ENCODE peak calls at places on chromosomes 16 and 17, in six cellular contexts. O is GM12878, R is H1, T is K562, C is HCT116, L is HepG2. A is an unnamed sample.

GRCh38 chr17:33192961-33193911 is 99.9 kb downstream of the ASIC2 start:
- DNase-seq in C (no peak), T (no peak), L (no peak), O (no peak), R (peak), A (no peak)

GRCh38 chr17:29930399-29931010 is 477 bp upstream of the SSH2 start:
- DNase-seq in O (no peak), L (peak), T (peak), R (peak), C (no peak), A (no peak)

GRCh38 chr17:73933164-73933766 is 270.2 kb upstream of the RPL38 start:
- DNase-seq in R (no peak), L (no peak), O (no peak), T (no peak), C (no peak), A (no peak)

GRCh38 chr17:9431620-9432019 is 144.0 kb downstream of the STX8 start:
- DNase-seq in C (no peak), R (no peak), O (no peak), T (no peak), L (no peak), A (no peak)

GRCh38 chr16:59259074-59259963 is 525.2 kb upstream of the GOT2 start:
- DNase-seq in L (no peak), C (no peak), O (no peak), R (no peak), T (no peak), A (no peak)

GRCh38 chr16:51440096-51440495 is 289.0 kb upstream of the SALL1 start:
- DNase-seq in T (no peak), R (no peak), C (no peak), O (no peak), L (no peak), A (no peak)

GRCh38 chr16:31191697-31192428 is 10.7 kb downstream of the PYCARD start:
- DNase-seq in L (no peak), T (no peak), O (no peak), C (no peak), R (no peak), A (no peak)

GRCh38 chr16:28140788-28141618 is 70.8 kb downstream of the XPO6 start:
- DNase-seq in C (no peak), O (peak), T (no peak), L (peak), R (no peak), A (no peak)

GRCh38 chr17:48472485-48473281 is 42.7 kb upstream of the SKAP1 start:
- DNase-seq in O (no peak), L (no peak), R (no peak), T (no peak), C (peak), A (peak)

GRCh38 chr17:51860934-51861561 is 297.5 kb downstream of the CA10 start:
- DNase-seq in C (peak), L (peak), O (no peak), R (peak), T (peak), A (peak)

GRCh38 chr16:78478267-78478821 is 378.9 kb downstream of the WWOX start:
- DNase-seq in O (no peak), T (peak), R (peak), L (no peak), C (no peak), A (no peak)

GRCh38 chr17:53472586-53472985 is 350.1 kb upstream of the KIF2B start:
- DNase-seq in C (no peak), T (no peak), L (no peak), R (no peak), O (no peak), A (no peak)

GRCh38 chr16:66741131-66741900 is 10.1 kb downstream of the DYNC1LI2 start:
- DNase-seq in R (no peak), O (no peak), T (peak), L (peak), C (peak), A (no peak)

GRCh38 chr16:85662976-85663830 is 25.6 kb downstream of the GINS2 start:
- DNase-seq in O (no peak), C (no peak), L (no peak), T (no peak), R (no peak), A (no peak)

GRCh38 chr16:2586901-2587480 is 49.2 kb downstream of the PDPK1 start:
- DNase-seq in O (no peak), L (no peak), T (no peak), R (no peak), C (no peak), A (no peak)

GRCh38 chr17:82985973-82986372 is 93.4 kb upstream of the METRNL start:
- DNase-seq in C (no peak), O (no peak), L (no peak), R (no peak), T (no peak), A (no peak)

GRCh38 chr16:89498839-89499238 is 8.5 kb upstream of the ANKRD11 start:
- DNase-seq in O (no peak), T (no peak), R (no peak), L (no peak), C (no peak), A (no peak)

GRCh38 chr17:39744836-39745215 is 7.1 kb downstream of the GRB7 start:
- DNase-seq in R (no peak), C (no peak), L (no peak), O (no peak), T (no peak), A (no peak)

GRCh38 chr16:58196898-58197313 is 1.0 kb downstream of the CSNK2A2 start:
- DNase-seq in O (no peak), C (no peak), L (no peak), T (peak), R (no peak), A (no peak)

GRCh38 chr16:17412221-17412620 is 58.5 kb downstream of the XYLT1 start:
- DNase-seq in L (no peak), O (no peak), T (no peak), R (no peak), C (no peak), A (peak)

GRCh38 chr17:80855968-80856862 is 135.4 kb upstream of the CHMP6 start:
- DNase-seq in L (peak), O (peak), R (no peak), C (peak), T (peak), A (peak)

GRCh38 chr17:79627766-79628690 is 17.2 kb upstream of the RBFOX3 start:
- DNase-seq in R (peak), L (no peak), C (no peak), O (no peak), T (no peak), A (no peak)

GRCh38 chr16:15682105-15682570 is 32.1 kb downstream of the NDE1 start:
- DNase-seq in O (no peak), L (peak), T (peak), R (peak), C (peak), A (peak)

GRCh38 chr17:46995841-46996571 is 17.0 kb upstream of the RPRML start:
- DNase-seq in C (no peak), O (no peak), L (no peak), R (no peak), T (no peak), A (no peak)

GRCh38 chr17:79594271-79594670 is 16.6 kb downstream of the RBFOX3 start:
- DNase-seq in C (no peak), O (no peak), L (no peak), R (no peak), T (no peak), A (no peak)

GRCh38 chr17:17579691-17580090 is 11.8 kb downstream of the PEMT start:
- DNase-seq in O (no peak), R (no peak), L (no peak), C (no peak), T (no peak), A (no peak)

GRCh38 chr16:3131755-3132377 is 3.0 kb upstream of the ZNF213 start:
- DNase-seq in C (no peak), L (peak), O (no peak), T (peak), R (peak), A (peak)

GRCh38 chr17:8574687-8575086 is 55.8 kb downstream of the MYH10 start:
- DNase-seq in T (peak), C (no peak), L (peak), O (no peak), R (no peak), A (no peak)

GRCh38 chr17:30514895-30515596 is 37.8 kb downstream of the GOSR1 start:
- DNase-seq in C (no peak), O (no peak), R (no peak), L (no peak), T (no peak), A (no peak)

GRCh38 chr17:74547736-74548135 is 1.8 kb upstream of the CD300C start:
- DNase-seq in R (no peak), L (no peak), O (no peak), T (no peak), C (no peak), A (no peak)

GRCh38 chr17:64107517-64108235 is 22.3 kb downstream of the ERN1 start:
- DNase-seq in O (no peak), C (no peak), T (no peak), R (no peak), L (peak), A (peak)

GRCh38 chr17:81380682-81381518 is 14.4 kb upstream of the BAHCC1 start:
- DNase-seq in O (no peak), R (no peak), L (no peak), T (no peak), C (no peak), A (no peak)

GRCh38 chr17:20012137-20012536 is 3.0 kb downstream of the SPECC1 start:
- DNase-seq in R (no peak), T (no peak), O (no peak), C (no peak), L (no peak), A (no peak)

GRCh38 chr17:72639711-72640110 is 452.8 kb downstream of the SLC39A11 start:
- DNase-seq in L (no peak), O (no peak), T (no peak), C (no peak), R (no peak), A (no peak)
- TF ChIP-seq JUND in L (no peak), O (no peak), T (no peak), C (no peak), R (no peak), A (no peak)

GRCh38 chr17:77153487-77153886 is 12.7 kb downstream of the SEC14L1 start:
- DNase-seq in O (no peak), C (no peak), T (no peak), R (no peak), L (no peak), A (no peak)
- TF ChIP-seq JUND in O (no peak), C (no peak), T (no peak), R (no peak), L (no peak), A (no peak)

DNA sequence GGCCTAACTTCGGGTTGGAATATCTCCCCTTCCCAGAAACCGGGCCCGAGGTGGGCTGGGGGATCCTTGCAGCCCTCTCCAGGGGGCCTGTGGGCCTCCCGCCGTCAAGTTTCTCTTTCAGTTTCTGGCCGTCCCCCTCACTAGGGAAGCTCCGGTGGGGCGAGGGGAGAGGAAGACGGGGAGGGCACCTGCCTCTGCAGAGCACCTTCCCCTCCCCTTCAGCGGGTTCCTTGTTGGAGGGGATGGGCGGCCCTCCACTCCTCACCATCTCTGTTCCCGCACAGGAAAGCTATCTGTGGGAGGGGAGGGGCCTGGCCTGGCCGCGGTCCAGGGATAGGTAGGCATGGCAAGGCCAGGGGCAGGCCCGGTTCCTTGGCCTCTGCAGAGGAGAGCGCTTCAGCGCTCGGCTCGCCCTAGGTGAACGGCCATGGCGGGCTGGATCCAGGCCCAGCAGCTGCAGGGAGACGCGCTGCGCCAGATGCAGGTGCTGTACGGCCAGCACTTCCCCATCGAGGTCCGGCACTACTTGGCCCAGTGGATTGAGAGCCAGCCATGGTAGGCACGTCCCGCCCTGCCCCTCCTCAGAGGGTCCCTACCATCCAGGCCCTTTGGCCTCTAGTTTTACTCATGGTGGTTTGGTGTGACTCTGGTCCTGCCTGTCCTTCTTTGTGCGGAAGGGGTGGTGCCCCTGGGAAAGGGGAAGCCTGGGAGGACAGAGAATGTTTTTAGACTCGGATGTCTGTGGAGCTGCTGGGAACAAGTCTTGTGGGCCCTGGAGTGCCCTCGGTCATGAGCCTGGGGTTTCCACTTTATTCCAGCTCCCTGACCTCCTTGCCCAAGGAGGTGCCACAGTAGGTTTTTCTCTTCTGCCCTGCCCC is 926 bp downstream of the STAT5A start:
- DNase-seq in O (no peak), R (peak), L (no peak), T (peak), C (no peak), A (no peak)
- TF ChIP-seq JUND in O (no peak), R (no peak), L (no peak), T (no peak), C (no peak), A (no peak)

DNA sequence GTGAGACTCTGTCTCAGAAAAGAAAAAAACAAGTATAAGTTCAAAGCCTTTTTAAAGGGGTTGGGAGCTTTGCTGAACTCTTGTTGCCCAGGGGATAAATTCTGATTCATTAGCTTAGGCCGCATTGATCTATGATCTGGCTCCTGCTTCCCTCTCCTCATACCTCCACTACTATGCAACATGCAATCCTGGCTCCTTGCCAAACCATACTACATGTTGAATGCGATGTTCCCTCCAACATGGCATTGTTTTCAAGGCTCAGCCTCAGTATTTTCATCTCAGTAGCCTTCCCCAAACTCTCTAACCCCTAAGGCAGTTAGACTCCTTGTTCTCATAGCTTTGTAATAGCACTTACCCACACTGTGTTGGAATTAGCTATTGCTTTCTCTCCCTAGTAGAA is 6.2 kb downstream of the REXO5 start:
- DNase-seq in C (no peak), L (no peak), O (no peak), R (no peak), T (no peak), A (no peak)
- TF ChIP-seq JUND in C (no peak), L (no peak), O (no peak), R (no peak), T (no peak), A (no peak)

GRCh38 chr16:75062135-75062943 is 54.2 kb downstream of the LDHD start:
- DNase-seq in C (no peak), L (no peak), O (no peak), R (no peak), T (peak), A (peak)
- TF ChIP-seq JUND in C (no peak), L (no peak), O (no peak), R (no peak), T (peak), A (no peak)

DNA sequence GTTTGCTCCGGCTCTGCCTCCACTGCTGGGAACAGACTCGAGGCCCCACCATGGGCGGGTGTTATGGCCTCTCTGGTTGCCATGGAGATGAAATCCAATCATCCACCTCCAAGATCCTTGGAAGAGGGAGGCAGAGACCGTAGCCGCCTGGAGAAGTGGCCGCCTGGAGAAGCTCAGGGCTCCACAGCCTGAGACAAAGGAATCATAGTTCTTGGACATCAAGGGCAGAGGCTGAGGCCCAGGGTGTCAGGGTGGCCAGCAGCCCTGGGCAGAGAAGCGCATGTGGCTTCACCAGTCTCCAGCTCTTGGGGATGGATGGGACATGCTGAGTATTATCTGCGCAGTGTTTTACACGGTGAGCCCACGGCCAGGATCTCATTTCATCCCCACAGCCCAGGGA is 36.2 kb downstream of the ABR start:
- DNase-seq in R (no peak), O (no peak), C (no peak), L (no peak), T (no peak), A (no peak)
- TF ChIP-seq JUND in R (no peak), O (no peak), C (no peak), L (no peak), T (no peak), A (no peak)